ENCODE peak calls at places on chromosomes 11 and 22, in five cellular contexts. V is H1, Y is IMR-90, C is K562, O is esophagus squamous epithelium. N is an unnamed sample.

GRCh38 chr11:6326980-6327379 is 6.7 kb upstream of the CAVIN3 start:
- DNase-seq in V (no peak), Y (no peak), C (no peak), O (no peak), N (no peak)

GRCh38 chr22:37225481-37225880 is 13.2 kb upstream of the SSTR3 start:
- DNase-seq in V (no peak), Y (no peak), C (no peak), O (no peak), N (no peak)

GRCh38 chr11:46047520-46047919 is 73.7 kb downstream of the PHF21A start:
- DNase-seq in V (no peak), Y (no peak), C (no peak), O (no peak), N (no peak)

GRCh38 chr11:78365381-78365792 is 52.2 kb downstream of the GAB2 start:
- DNase-seq in V (peak; percentile 74), Y (no peak), C (no peak), O (no peak), N (no peak)

GRCh38 chr11:85076535-85077330 is 550.4 kb downstream of the DLG2 start:
- DNase-seq in V (no peak), Y (peak; percentile 34), C (no peak), O (no peak), N (no peak)

GRCh38 chr22:37464181-37464580 is 22.0 kb downstream of the MFNG start:
- DNase-seq in V (no peak), Y (no peak), C (no peak), O (no peak), N (peak; percentile 80)

GRCh38 chr11:5107285-5107684 is 30.9 kb downstream of the OR52A5 start:
- DNase-seq in V (no peak), Y (no peak), C (no peak), O (no peak), N (no peak)

GRCh38 chr11:91263698-91264097 is 960.9 kb upstream of the FAT3 start:
- DNase-seq in V (no peak), Y (no peak), C (no peak), O (no peak), N (no peak)

GRCh38 chr11:131977231-131977630 is 606.8 kb downstream of the NTM start:
- DNase-seq in V (no peak), Y (peak; percentile 43), C (no peak), O (no peak), N (no peak)

GRCh38 chr11:29258411-29258810 is 758.4 kb downstream of the KCNA4 start:
- DNase-seq in V (no peak), Y (no peak), C (no peak), O (no peak), N (no peak)

GRCh38 chr22:38193580-38193979 is 8.2 kb upstream of the MAFF start:
- DNase-seq in V (no peak), Y (no peak), C (no peak), O (no peak), N (no peak)

GRCh38 chr11:84558085-84558905 is 1068.8 kb downstream of the DLG2 start:
- DNase-seq in V (no peak), Y (peak; percentile 53), C (peak; percentile 28), O (no peak), N (peak; percentile 30)

GRCh38 chr11:16392646-16393045 is 36.3 kb upstream of the SOX6 start:
- DNase-seq in V (no peak), Y (peak; percentile 19), C (no peak), O (no peak), N (no peak)

GRCh38 chr22:50422046-50422445 is 52.8 kb downstream of the SBF1 start:
- DNase-seq in V (no peak), Y (no peak), C (no peak), O (no peak), N (no peak)

GRCh38 chr11:34427171-34427805 is 11.4 kb upstream of the CAT start:
- DNase-seq in V (no peak), Y (peak; percentile 72), C (no peak), O (no peak), N (no peak)

GRCh38 chr11:11189501-11189900 is 163.5 kb downstream of the CSNK2A3 start:
- DNase-seq in V (no peak), Y (no peak), C (no peak), O (no peak), N (no peak)

GRCh38 chr11:101582242-101583052 is 1.4 kb downstream of the TRPC6 start:
- DNase-seq in V (no peak), Y (peak; percentile 31), C (no peak), O (no peak), N (no peak)

GRCh38 chr11:8227156-8228152 is 36.2 kb downstream of the LMO1 start:
- DNase-seq in V (no peak), Y (no peak), C (no peak), O (no peak), N (no peak)

GRCh38 chr11:59813364-59813763 is 2.8 kb upstream of the MRPL16 start:
- DNase-seq in V (no peak), Y (no peak), C (no peak), O (no peak), N (no peak)

GRCh38 chr11:59812220-59812619 is 1.6 kb upstream of the MRPL16 start:
- DNase-seq in V (no peak), Y (no peak), C (no peak), O (no peak), N (no peak)

GRCh38 chr11:59818572-59818971 is 8.0 kb upstream of the MRPL16 start:
- DNase-seq in V (no peak), Y (no peak), C (no peak), O (no peak), N (no peak)

GRCh38 chr11:59810911-59811259 is 307 bp upstream of the MRPL16 start:
- DNase-seq in V (no peak), Y (no peak), C (no peak), O (no peak), N (no peak)

DNA sequence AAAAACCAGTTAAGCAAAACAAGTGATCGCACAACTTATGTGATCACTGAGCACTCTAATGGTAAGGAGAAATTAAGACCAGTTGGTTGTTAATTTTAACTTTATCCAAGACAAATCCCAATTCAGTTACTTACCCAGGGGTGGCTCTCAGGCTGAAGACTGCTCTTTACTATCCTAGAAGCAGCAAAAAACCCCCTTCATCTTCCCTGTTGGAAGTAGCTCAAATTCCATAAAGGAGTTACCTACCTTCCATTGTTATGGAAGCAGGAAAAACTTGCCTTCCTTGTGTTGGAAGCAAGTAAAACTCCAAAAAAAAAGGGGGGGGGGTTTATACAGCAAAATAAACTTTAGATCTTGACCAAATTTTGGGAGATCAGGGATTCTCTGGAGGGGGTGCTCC is 5.2 kb upstream of the MRPL16 start:
- DNase-seq in V (no peak), Y (no peak), C (no peak), O (no peak), N (no peak)
- H3K9me3 ChIP-seq in V (no peaks in the 10 kb centered on the region), Y (no peaks in the 10 kb centered on the region), C (no peaks in the 10 kb centered on the region), O (no peaks in the 10 kb centered on the region), N (no peaks in the 10 kb centered on the region)

GRCh38 chr11:62143727-62144126 is 19.9 kb downstream of the INCENP start:
- DNase-seq in V (no peak), Y (no peak), C (no peak), O (no peak), N (no peak)
- TF ChIP-seq CTCF in V (no peak), Y (peak; percentile 3), C (no peak), O (no peak), N (no peak)

GRCh38 chr11:57309106-57310059 is 15.4 kb downstream of the TNKS1BP1 start:
- DNase-seq in V (no peak), Y (no peak), C (no peak), O (no peak), N (no peak)
- H3K4me3 ChIP-seq in V (no peak overlapping the region), Y (no peak overlapping the region), C (no peak overlapping the region), O (peak overlapping the region; percentile 24), N (no peak overlapping the region)

GRCh38 chr22:48257690-48258065 is 1495.2 kb downstream of the TBC1D22A start:
- DNase-seq in V (no peak), Y (no peak), C (no peak), O (no peak), N (no peak)
- H3K9me3 ChIP-seq in V (no peaks in the 10 kb centered on the region), Y (peaks cover 53% of the 10 kb centered on the region), C (no peaks in the 10 kb centered on the region), O (no peaks in the 10 kb centered on the region), N (peaks cover 2% of the 10 kb centered on the region)

GRCh38 chr11:19552100-19552499 is 160.5 kb upstream of the NAV2 start:
- DNase-seq in V (no peak), Y (no peak), C (no peak), O (no peak), N (no peak)

GRCh38 chr11:19551454-19551853 is 161.2 kb upstream of the NAV2 start:
- DNase-seq in V (no peak), Y (no peak), C (no peak), O (no peak), N (no peak)

GRCh38 chr11:19552684-19553083 is 160.0 kb upstream of the NAV2 start:
- DNase-seq in V (no peak), Y (no peak), C (no peak), O (no peak), N (no peak)

GRCh38 chr11:19555266-19555665 is 157.4 kb upstream of the NAV2 start:
- DNase-seq in V (no peak), Y (no peak), C (no peak), O (no peak), N (no peak)

DNA sequence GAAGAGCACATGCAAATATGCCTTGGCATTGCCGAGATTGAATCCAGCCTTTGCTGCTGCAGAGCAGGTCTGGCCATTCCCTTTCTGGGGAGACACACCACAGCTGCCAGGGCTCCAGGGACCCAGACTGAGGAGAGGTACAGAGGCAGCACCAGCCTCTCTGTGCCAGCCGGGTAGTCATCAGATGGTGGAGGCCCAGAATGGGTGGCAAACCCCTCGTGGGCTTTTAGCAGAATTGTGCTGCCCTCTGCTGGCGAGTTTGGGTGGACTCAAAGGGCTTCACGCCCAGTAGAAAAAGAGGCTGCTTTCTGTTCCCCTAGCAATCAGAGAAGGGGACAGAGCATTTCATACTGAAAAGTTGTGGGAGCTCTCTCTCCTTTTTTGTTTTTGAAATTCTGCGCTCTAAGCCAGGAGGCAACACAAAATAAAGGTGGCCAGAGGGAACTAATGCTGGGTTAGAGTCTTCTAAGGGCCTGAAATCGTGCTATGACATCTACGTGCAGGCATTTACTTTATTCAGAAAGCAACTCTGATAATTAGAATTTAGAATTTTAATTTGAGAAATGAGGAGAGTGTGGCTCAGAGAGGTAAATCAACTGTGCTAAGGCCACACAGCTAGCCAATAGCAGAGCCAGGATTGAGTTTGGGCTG is 158.8 kb upstream of the NAV2 start:
- DNase-seq in V (peak; percentile 44), Y (peak; percentile 62), C (peak; percentile 63), O (no peak), N (peak; percentile 70)
- TF ChIP-seq CTCF in V (peak; percentile 64), Y (peak; percentile 94), C (peak; percentile 85), O (peak; percentile 87), N (peak; percentile 69)

DNA sequence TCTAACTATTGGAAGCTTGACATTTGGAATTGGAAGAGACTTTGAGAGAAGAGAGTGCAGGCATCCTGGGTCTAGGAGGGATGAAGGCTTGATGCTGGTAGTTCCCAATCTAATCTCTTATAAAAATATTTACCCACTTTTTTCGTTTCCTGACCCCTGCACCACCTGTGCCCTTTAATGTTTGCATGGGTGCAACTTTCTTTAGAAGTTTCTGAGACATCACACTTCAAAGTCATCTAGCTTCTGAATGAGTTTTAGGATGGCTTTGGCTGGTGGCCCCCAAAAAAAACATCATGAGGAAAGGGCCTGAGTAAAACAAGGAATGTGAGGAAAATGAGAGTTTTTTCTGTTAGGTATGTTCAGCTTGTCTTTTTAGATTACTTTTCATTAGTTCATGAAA is 1.1 kb downstream of the POLD3 start:
- DNase-seq in V (no peak), Y (no peak), C (no peak), O (no peak), N (no peak)
- H3K4me3 ChIP-seq in V (peak overlapping the region; percentile 93), Y (peak overlapping the region; percentile 65), C (peak overlapping the region; percentile 88), O (peak overlapping the region; percentile 99), N (peak overlapping the region; percentile 97)

GRCh38 chr22:47421846-47422245 is 659.4 kb downstream of the TBC1D22A start:
- DNase-seq in V (no peak), Y (no peak), C (no peak), O (no peak), N (no peak)
- H3K9me3 ChIP-seq in V (peaks cover 94% of the 10 kb centered on the region), Y (peaks cover 22% of the 10 kb centered on the region), C (no peaks in the 10 kb centered on the region), O (no peaks in the 10 kb centered on the region), N (no peaks in the 10 kb centered on the region)

N was measured in BE2C.